ENCODE peak calls at places on chromosomes 4 and X, in four cellular contexts. W is breast epithelium, D is ovary, M is adrenal gland. E is an unnamed sample.

GRCh38 chr4:105196523-105197145 is 50.0 kb downstream of the TET2 start:
- DNase-seq in W (no peak), D (no peak), M (no peak), E (no peak)

GRCh38 chrX:136318895-136319597 is 18.3 kb downstream of the ADGRG4 start:
- DNase-seq in W (no peak), D (no peak), M (no peak), E (no peak)

GRCh38 chrX:37350034-37350365 is 836 bp downstream of the PRRG1 start:
- DNase-seq in W (no peak), D (no peak), M (no peak), E (no peak)

GRCh38 chr4:27278615-27279014 is 418.0 kb downstream of the STIM2 start:
- DNase-seq in W (no peak), D (no peak), M (no peak), E (no peak)

GRCh38 chr4:84957509-84958420 is 8.7 kb downstream of the WDFY3 start:
- DNase-seq in W (no peak), D (no peak), M (no peak), E (no peak)

GRCh38 chr4:128267745-128268144 is 19.9 kb downstream of the PGRMC2 start:
- DNase-seq in W (no peak), D (no peak), M (no peak), E (no peak)

GRCh38 chr4:176478076-176478475 is 158.3 kb downstream of the SPCS3 start:
- DNase-seq in W (no peak), D (no peak), M (no peak), E (no peak)

GRCh38 chrX:15549189-15550012 is 48.8 kb downstream of the BMX start:
- DNase-seq in W (no peak), D (no peak), M (no peak), E (no peak)

GRCh38 chr4:127211377-127212268 is 421.1 kb upstream of the INTU start:
- DNase-seq in W (no peak), D (no peak), M (no peak), E (no peak)

GRCh38 chr4:118811008-118811764 is 24.7 kb downstream of the SEC24D start:
- DNase-seq in W (no peak), D (no peak), M (no peak), E (no peak)

GRCh38 chrX:3384330-3384729 is 37.9 kb upstream of the MXRA5 start:
- DNase-seq in W (no peak), D (no peak), M (no peak), E (peak)

GRCh38 chrX:16712116-16712824 is at the start of gene CTPS2:
- DNase-seq in W (peak), D (peak), M (peak), E (peak)

GRCh38 chrX:47200385-47201150 is 6.9 kb downstream of the UBA1 start:
- DNase-seq in W (peak), D (no peak), M (peak), E (no peak)

GRCh38 chrX:16148896-16149295 is 18.4 kb upstream of the MAGEB17 start:
- DNase-seq in W (no peak), D (no peak), M (no peak), E (no peak)

GRCh38 chr4:84965558-84966381 is 720 bp downstream of the WDFY3 start:
- DNase-seq in W (no peak), D (peak), M (peak), E (no peak)

GRCh38 chr4:163748474-163748873 is 254.0 kb downstream of the TMA16 start:
- DNase-seq in W (no peak), D (no peak), M (no peak), E (no peak)

GRCh38 chr4:113811329-113811728 is 49.8 kb upstream of the CAMK2D start:
- DNase-seq in W (no peak), D (no peak), M (no peak), E (no peak)

GRCh38 chr4:123667496-123667895 is 270.9 kb downstream of the SPRY1 start:
- DNase-seq in W (no peak), D (no peak), M (no peak), E (no peak)

GRCh38 chr4:27081675-27082579 is 221.3 kb downstream of the STIM2 start:
- DNase-seq in W (no peak), D (no peak), M (no peak), E (no peak)

GRCh38 chr4:165680821-165681220 is 192.2 kb upstream of the TLL1 start:
- DNase-seq in W (no peak), D (no peak), M (no peak), E (no peak)

GRCh38 chrX:41802958-41803357 is 79.0 kb downstream of the GPR82 start:
- DNase-seq in W (no peak), D (no peak), M (no peak), E (no peak)

GRCh38 chr4:163330828-163331628 is 1.4 kb downstream of the NPY1R start:
- DNase-seq in W (no peak), D (no peak), M (no peak), E (no peak)

GRCh38 chrX:155213731-155214130 is 2.5 kb upstream of the VBP1 start:
- DNase-seq in W (no peak), D (no peak), M (no peak), E (no peak)

GRCh38 chr4:25667931-25668557 is 12.4 kb downstream of the SLC34A2 start:
- DNase-seq in W (no peak), D (no peak), M (no peak), E (no peak)

GRCh38 chr4:154073107-154073817 is 284.4 kb upstream of the SFRP2 start:
- DNase-seq in W (no peak), D (no peak), M (no peak), E (peak)

GRCh38 chrX:52979568-52979967 is 21.2 kb upstream of the FAM156A start:
- DNase-seq in W (no peak), D (no peak), M (peak), E (no peak)

DNA sequence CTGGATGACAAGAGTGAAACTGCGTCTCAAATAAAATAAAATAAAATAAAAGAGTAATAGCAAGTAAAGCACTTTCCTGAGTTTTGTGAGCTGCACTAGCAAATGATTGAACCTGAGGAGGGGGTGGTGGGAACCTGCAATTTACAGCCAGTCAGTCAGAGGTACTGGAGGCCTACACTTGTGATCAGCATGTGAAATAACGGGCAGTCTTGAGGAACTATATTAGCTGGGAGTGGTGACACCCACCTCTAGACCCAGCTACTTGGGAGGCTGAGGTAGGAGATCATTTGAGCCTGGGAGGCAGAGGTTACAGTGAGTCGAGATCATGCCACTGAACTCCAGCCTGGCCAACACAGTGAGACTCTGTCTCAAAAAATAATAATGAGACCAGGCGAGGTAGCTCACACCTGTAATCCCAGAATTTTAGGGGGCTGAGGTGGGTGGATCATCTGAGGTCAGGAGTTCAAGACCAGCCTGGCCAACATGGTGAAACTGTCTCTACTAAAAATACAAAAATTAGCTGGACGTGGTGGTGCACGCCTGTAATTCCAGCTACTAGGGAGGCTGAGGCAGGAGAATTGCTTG is 537.1 kb upstream of the HTR2C start:
- DNase-seq in W (no peak), D (no peak), M (no peak), E (no peak)
- TF ChIP-seq POLR2A in W (no peak), D (no peak), M (no peak), E (no peak)

DNA sequence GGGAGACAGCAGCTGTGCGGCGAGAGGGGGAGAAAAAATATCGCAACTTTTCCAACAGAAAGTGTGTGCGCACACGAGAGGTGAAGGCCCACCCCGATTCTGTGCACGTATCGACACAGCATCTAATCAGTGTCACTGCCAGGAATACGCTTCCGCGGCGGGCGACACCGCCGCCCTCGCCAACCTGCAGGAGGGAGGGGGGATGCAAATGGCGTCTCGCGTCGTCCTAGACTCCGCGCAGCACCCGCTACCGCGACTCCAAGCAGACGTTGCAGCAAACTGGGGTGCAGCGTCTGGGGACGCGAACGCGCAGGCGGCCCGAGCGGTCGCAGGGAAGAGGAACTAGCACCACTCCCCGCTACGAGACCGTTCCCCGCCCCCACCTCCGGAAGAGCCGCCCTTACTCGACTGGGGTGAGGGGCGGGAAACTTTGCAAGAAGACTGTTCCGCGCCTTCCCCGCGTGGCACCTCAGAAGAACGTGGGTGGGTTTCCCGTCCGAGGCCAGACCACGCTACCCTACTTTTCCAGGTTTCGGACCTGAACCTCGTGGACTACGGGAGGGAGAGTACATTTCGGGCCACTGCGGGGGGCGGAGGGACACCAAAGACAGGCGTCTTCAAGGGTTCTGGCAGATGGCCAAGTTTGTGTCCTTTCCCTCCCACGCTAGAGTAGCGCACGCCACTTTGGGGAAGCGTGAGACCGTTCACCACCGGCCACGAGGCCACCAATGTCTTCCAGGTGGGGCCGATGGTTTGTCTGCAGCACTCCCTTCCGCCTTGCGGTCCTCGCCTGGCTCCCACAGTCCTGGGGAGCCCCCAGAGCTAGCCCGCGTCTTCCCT is 77.9 kb upstream of the BCOR start:
- DNase-seq in W (no peak), D (peak), M (peak), E (no peak)
- TF ChIP-seq POLR2A in W (no peak), D (peak), M (peak), E (peak)

GRCh38 chr4:124275-125081 is at the start of gene ZNF718:
- DNase-seq in W (peak), D (peak), M (peak), E (no peak)
- TF ChIP-seq POLR2A in W (peak), D (peak), M (peak), E (peak)

DNA sequence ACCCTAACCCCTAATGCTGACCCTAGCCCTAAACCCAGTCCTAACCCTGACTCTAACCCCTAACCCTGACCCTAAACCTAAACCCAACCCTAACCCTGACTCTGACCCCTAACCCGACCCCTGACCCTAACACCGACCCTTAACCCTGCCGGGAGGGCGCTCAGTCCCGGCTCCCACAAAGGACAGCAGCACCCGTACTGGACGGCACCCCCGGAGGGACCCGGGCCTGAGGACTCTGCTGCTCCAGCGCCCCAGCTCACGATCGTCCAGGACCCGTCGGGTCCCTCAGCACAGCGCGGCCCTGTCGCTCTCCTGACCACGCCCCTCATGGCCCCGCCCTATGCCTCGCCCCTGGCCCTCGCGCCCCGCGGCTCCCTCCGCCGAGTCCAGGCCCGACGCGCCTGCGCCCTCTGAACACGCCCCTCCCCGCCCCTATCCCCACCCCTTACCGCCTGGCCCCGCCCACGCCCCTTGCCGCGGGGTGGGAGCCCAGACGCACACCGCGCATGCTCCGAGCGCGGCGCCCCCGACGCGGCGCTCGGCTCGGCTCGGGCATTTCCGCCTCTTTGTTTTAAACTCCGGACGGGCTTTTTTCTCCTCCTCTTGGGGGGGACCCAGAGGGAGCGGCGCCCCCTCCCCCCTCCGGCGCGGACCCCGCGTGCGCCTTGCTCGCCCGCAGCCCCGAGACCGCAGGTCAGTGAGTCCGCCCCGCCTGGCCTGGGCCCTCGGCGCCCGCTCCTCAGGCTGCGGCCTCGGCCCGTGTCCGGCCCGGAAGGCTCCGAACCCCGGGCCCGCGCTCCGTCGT is at the start of gene PCGF3:
- DNase-seq in W (peak), D (peak), M (peak), E (peak)
- TF ChIP-seq POLR2A in W (no peak), D (peak), M (peak), E (peak)

GRCh38 chrX:54639346-54640102 is 109.5 kb downstream of the GNL3L start:
- DNase-seq in W (peak), D (peak), M (peak), E (peak)
- TF ChIP-seq POLR2A in W (no peak), D (peak), M (peak), E (peak)